ENCODE peak calls at places on chromosomes 16 and 17, in seven cellular contexts. S is prostate gland, D is HCT116, U is neural progenitor cell, P is heart left ventricle, E is brain microvascular endothelial cell, F is IMR-90. H is an unnamed sample. For H3K27me3, the result is how much of the 10 kb centered on the place peaks cover.

GRCh38 chr17:77496831-77497577 is 356.2 kb downstream of the SEC14L1 start:
- DNase-seq in P (no peak), D (no peak), U (no peak), F (no peak), E (no peak), S (no peak), H (peak)

GRCh38 chr17:79915850-79916430 is 76.7 kb upstream of the CBX4 start:
- DNase-seq in U (peak), P (peak), E (no peak), F (peak), S (no peak), D (peak), H (peak)

GRCh38 chr16:13919330-13919682 is 648 bp upstream of the ERCC4 start:
- DNase-seq in P (peak), E (no peak), D (peak), U (peak), F (peak), S (peak), H (peak)

GRCh38 chr16:81551141-81551808 is 106.7 kb downstream of the CMIP start:
- DNase-seq in E (peak), F (peak), P (no peak), U (no peak), D (no peak), S (no peak), H (peak)

GRCh38 chr16:75624921-75625334 is 1.8 kb upstream of the ADAT1 start:
- DNase-seq in P (no peak), F (peak), E (no peak), S (no peak), D (no peak), U (no peak), H (no peak)

GRCh38 chr17:75774988-75775668 is 9.5 kb upstream of the UNK start:
- DNase-seq in E (no peak), F (peak), U (no peak), S (no peak), P (no peak), D (no peak), H (peak)

GRCh38 chr16:56353054-56353921 is 72.1 kb downstream of the AMFR start:
- DNase-seq in F (no peak), D (no peak), U (no peak), S (no peak), E (no peak), P (no peak), H (peak)

GRCh38 chr16:12876778-12877177 is 24.6 kb upstream of the SHISA9 start:
- DNase-seq in P (no peak), S (no peak), U (no peak), E (no peak), F (no peak), D (no peak), H (no peak)

GRCh38 chr16:88859381-88860091 is 2.6 kb downstream of the TRAPPC2L start:
- DNase-seq in P (no peak), U (no peak), F (no peak), S (no peak), D (no peak), E (no peak), H (no peak)

GRCh38 chr17:2049333-2050245 is 5.3 kb upstream of the HIC1 start:
- DNase-seq in P (peak), E (peak), U (peak), F (peak), S (peak), D (no peak), H (peak)

GRCh38 chr16:72099377-72099818 is 5.8 kb downstream of the DHX38 start:
- DNase-seq in D (peak), F (peak), E (peak), P (no peak), U (peak), S (no peak), H (peak)

GRCh38 chr17:19805006-19805405 is 56.9 kb upstream of the ALDH3A1 start:
- DNase-seq in E (no peak), D (no peak), U (no peak), F (peak), P (no peak), S (no peak), H (no peak)

GRCh38 chr17:72404872-72405271 is 284.1 kb downstream of the SOX9 start:
- DNase-seq in U (no peak), D (no peak), E (peak), F (peak), P (no peak), S (no peak), H (peak)

GRCh38 chr17:72403713-72404209 is 282.9 kb downstream of the SOX9 start:
- DNase-seq in P (no peak), D (no peak), F (no peak), S (no peak), U (no peak), E (no peak), H (no peak)

GRCh38 chr17:72400863-72401262 is 280.0 kb downstream of the SOX9 start:
- DNase-seq in F (peak), D (no peak), E (no peak), U (no peak), S (no peak), P (no peak), H (no peak)

GRCh38 chr17:72401883-72402726 is 281.3 kb downstream of the SOX9 start:
- DNase-seq in S (no peak), E (no peak), D (no peak), F (no peak), U (no peak), P (no peak), H (no peak)

DNA sequence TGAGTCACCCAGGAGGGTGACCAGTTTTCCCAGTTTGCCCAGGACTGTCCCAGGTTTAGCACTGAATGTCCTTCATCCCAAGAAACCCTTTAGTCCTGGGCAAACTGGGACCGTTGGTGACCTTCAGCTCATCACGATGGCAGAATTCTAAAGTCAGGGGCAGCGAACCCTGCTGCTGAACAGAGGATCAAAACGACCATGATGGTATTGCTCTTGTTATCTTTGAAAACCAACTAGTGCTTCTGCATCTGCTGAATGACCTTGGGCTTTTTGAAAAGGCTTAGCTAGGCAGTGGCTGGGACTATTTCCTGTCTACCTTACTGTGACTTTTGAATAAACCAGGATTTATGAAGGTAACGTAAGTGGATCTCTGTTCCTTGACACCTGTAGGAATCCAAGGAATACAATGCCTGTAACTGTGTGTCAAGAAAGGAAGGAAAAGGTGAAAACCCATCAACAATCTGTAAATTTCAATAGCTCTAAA is 281.9 kb downstream of the SOX9 start:
- DNase-seq in E (no peak), P (no peak), F (no peak), U (no peak), D (no peak), S (no peak), H (no peak)
- TF ChIP-seq CTCF in E (no peak), P (no peak), F (no peak), U (no peak), D (no peak), S (no peak), H (no peak)

GRCh38 chr16:23840310-23840709 is 4.5 kb downstream of the PRKCB start:
- DNase-seq in D (no peak), P (no peak), U (no peak), F (no peak), E (no peak), S (no peak), H (no peak)
- H3K27me3 ChIP-seq in D (under half), P (under half), U (under half), F (under half), E (under half), S (under half), H (under half)

GRCh38 chr16:85563515-85564276 is 49.4 kb upstream of the GSE1 start:
- DNase-seq in U (no peak), F (peak), D (no peak), P (peak), E (no peak), S (no peak), H (peak)
- TF ChIP-seq CTCF in U (peak), F (no peak), D (no peak), P (peak), E (peak), S (no peak), H (peak)

DNA sequence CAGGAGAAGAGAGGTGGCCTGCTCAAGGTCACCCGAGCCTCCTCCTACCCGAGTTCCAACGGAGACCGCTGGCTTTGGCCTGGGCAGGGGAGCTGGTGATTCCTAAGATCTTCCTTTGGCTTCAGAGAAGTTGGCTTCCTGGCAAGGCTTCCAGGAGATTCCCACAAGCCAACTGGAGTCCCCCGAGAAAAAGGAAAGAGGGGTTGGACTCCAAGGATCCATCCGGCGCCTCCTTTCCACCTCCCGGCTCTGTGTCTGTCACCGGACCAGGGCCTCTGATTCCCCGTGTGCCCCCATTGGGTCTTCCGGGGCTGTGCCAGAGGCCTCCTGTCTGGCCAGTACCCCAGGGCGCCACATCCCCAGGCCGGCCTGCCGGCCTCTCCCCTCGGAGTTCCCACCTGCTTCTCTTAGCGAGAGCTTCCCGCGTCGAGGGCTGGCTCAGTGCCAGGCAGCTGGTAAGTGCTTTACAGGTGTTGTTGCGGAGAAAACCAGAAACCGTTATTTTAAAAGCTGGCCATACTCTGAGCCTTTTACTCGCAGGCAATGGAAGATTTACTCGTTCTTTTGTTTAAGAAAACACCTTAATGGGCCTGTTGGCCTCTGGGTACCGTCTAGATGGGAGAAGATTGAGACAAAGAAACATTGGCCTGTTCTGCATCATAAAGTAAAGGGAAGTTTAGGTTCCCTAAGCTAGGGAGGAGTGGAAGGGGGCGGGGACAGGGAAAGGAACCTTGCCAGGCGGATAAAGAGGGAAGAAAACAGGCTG is 258.4 kb upstream of the SDK2 start:
- DNase-seq in D (no peak), F (no peak), P (no peak), S (no peak), U (peak), E (no peak), H (no peak)
- H3K27me3 ChIP-seq in D (under half), F (under half), P (under half), S (under half), U (half or more), E (under half), H (under half)

GRCh38 chr16:7919782-7920181 is 587.1 kb downstream of the RBFOX1 start:
- DNase-seq in F (no peak), P (no peak), E (no peak), S (no peak), D (no peak), U (no peak), H (no peak)

GRCh38 chr16:7921360-7921759 is 588.7 kb downstream of the RBFOX1 start:
- DNase-seq in P (no peak), U (peak), F (no peak), E (no peak), S (no peak), D (no peak), H (no peak)
- TF ChIP-seq CTCF in P (no peak), U (peak), F (no peak), E (no peak), S (no peak), D (no peak), H (no peak)

GRCh38 chr17:38605230-38605851 is 411 bp downstream of the SRCIN1 start:
- DNase-seq in E (no peak), S (no peak), D (no peak), U (peak), F (no peak), P (no peak), H (peak)
- H3K27me3 ChIP-seq in E (half or more), S (under half), D (under half), U (under half), F (half or more), P (under half), H (half or more)

GRCh38 chr16:11871193-11871592 is 19.9 kb upstream of the RSL1D1 start:
- DNase-seq in E (peak), D (no peak), F (peak), P (no peak), S (no peak), U (peak), H (no peak)
- TF ChIP-seq CTCF in E (peak), D (peak), F (peak), P (peak), S (no peak), U (peak), H (peak)

GRCh38 chr16:9484436-9484835 is 393.0 kb downstream of the HAPSTR1 start:
- DNase-seq in F (no peak), E (no peak), D (no peak), U (no peak), P (no peak), S (no peak), H (no peak)

GRCh38 chr16:9480503-9480902 is 389.1 kb downstream of the HAPSTR1 start:
- DNase-seq in E (no peak), D (no peak), S (no peak), F (no peak), P (no peak), U (no peak), H (no peak)

GRCh38 chr16:9476744-9477143 is 385.3 kb downstream of the HAPSTR1 start:
- DNase-seq in U (no peak), D (no peak), E (no peak), P (no peak), S (no peak), F (no peak), H (no peak)

GRCh38 chr16:9481749-9482148 is 390.3 kb downstream of the HAPSTR1 start:
- DNase-seq in D (no peak), U (no peak), P (no peak), F (no peak), E (no peak), S (no peak), H (no peak)

GRCh38 chr16:9479008-9479407 is 387.6 kb downstream of the HAPSTR1 start:
- DNase-seq in E (no peak), U (no peak), D (no peak), S (no peak), F (no peak), P (no peak), H (no peak)
- H3K27me3 ChIP-seq in E (under half), U (under half), D (under half), S (under half), F (under half), P (under half), H (under half)

GRCh38 chr17:14060706-14061105 is 8.6 kb upstream of the COX10 start:
- DNase-seq in P (no peak), F (no peak), U (no peak), E (no peak), S (no peak), D (no peak), H (no peak)

GRCh38 chr17:14057591-14057990 is 11.7 kb upstream of the COX10 start:
- DNase-seq in F (no peak), S (no peak), E (no peak), P (no peak), U (no peak), D (no peak), H (no peak)

GRCh38 chr17:14067347-14067746 is 2.0 kb upstream of the COX10 start:
- DNase-seq in U (no peak), P (no peak), F (no peak), E (no peak), D (no peak), S (no peak), H (no peak)

GRCh38 chr17:14058051-14058450 is 11.3 kb upstream of the COX10 start:
- DNase-seq in P (no peak), D (no peak), U (no peak), S (no peak), F (peak), E (no peak), H (no peak)

GRCh38 chr17:14061666-14062560 is 7.4 kb upstream of the COX10 start:
- DNase-seq in U (no peak), S (peak), F (peak), E (peak), D (no peak), P (no peak), H (peak)
- TF ChIP-seq CTCF in U (no peak), S (peak), F (peak), E (peak), D (no peak), P (no peak), H (peak)

GRCh38 chr16:2197765-2198164 is 1.4 kb upstream of the CASKIN1 start:
- DNase-seq in E (no peak), D (no peak), S (no peak), P (no peak), U (no peak), F (no peak), H (no peak)
- H3K27me3 ChIP-seq in E (under half), D (under half), S (under half), P (under half), U (half or more), F (half or more), H (half or more)